ENCODE peak calls at places on chromosome 20, in seven cellular contexts. C, J, O, R, Q, L and F are unnamed samples.

GRCh38 chr20:11395581-11395980 is 522.1 kb upstream of the BTBD3 start:
- DNase-seq in C (peak), J (no peak), O (no peak), R (peak), Q (no peak), L (no peak), F (no peak)

GRCh38 chr20:24698706-24699206 is 229.3 kb downstream of the SYNDIG1 start:
- DNase-seq in C (no peak), J (no peak), O (no peak), R (no peak), Q (no peak), L (no peak), F (no peak)

GRCh38 chr20:63419299-63419698 is 53.2 kb downstream of the KCNQ2 start:
- DNase-seq in C (no peak), J (no peak), O (no peak), R (no peak), Q (no peak), L (no peak), F (no peak)

GRCh38 chr20:63238491-63239126 is 2.9 kb downstream of the BIRC7 start:
- DNase-seq in C (no peak), J (no peak), O (no peak), R (no peak), Q (no peak), L (no peak), F (no peak)

GRCh38 chr20:58212636-58213035 is 15.8 kb downstream of the ANKRD60 start:
- DNase-seq in C (no peak), J (no peak), O (no peak), R (no peak), Q (no peak), L (no peak), F (no peak)

GRCh38 chr20:21936720-21937380 is 231.4 kb downstream of the PAX1 start:
- DNase-seq in C (no peak), J (no peak), O (no peak), R (no peak), Q (no peak), L (no peak), F (no peak)

GRCh38 chr20:48544402-48545333 is 283.1 kb downstream of the PREX1 start:
- DNase-seq in C (no peak), J (no peak), O (no peak), R (no peak), Q (no peak), L (no peak), F (no peak)

GRCh38 chr20:16475225-16475624 is 98.0 kb downstream of the KIF16B start:
- DNase-seq in C (no peak), J (no peak), O (peak), R (peak), Q (no peak), L (no peak), F (no peak)

GRCh38 chr20:43937586-43937985 is 22.9 kb downstream of the TOX2 start:
- DNase-seq in C (no peak), J (no peak), O (no peak), R (peak), Q (no peak), L (no peak), F (no peak)

GRCh38 chr20:14334306-14334930 is 3.0 kb downstream of the FLRT3 start:
- DNase-seq in C (peak), J (no peak), O (peak), R (peak), Q (peak), L (no peak), F (no peak)

GRCh38 chr20:24478584-24478983 is 9.2 kb downstream of the SYNDIG1 start:
- DNase-seq in C (no peak), J (no peak), O (no peak), R (no peak), Q (no peak), L (no peak), F (no peak)

GRCh38 chr20:60624066-60624465 is 628.0 kb upstream of the CDH4 start:
- DNase-seq in C (no peak), J (no peak), O (no peak), R (no peak), Q (no peak), L (no peak), F (no peak)

GRCh38 chr20:10857362-10858070 is 183.7 kb upstream of the JAG1 start:
- DNase-seq in C (peak), J (no peak), O (no peak), R (peak), Q (peak), L (no peak), F (no peak)

GRCh38 chr20:58174708-58175287 is 53.7 kb downstream of the ANKRD60 start:
- DNase-seq in C (no peak), J (no peak), O (no peak), R (peak), Q (no peak), L (no peak), F (no peak)

DNA sequence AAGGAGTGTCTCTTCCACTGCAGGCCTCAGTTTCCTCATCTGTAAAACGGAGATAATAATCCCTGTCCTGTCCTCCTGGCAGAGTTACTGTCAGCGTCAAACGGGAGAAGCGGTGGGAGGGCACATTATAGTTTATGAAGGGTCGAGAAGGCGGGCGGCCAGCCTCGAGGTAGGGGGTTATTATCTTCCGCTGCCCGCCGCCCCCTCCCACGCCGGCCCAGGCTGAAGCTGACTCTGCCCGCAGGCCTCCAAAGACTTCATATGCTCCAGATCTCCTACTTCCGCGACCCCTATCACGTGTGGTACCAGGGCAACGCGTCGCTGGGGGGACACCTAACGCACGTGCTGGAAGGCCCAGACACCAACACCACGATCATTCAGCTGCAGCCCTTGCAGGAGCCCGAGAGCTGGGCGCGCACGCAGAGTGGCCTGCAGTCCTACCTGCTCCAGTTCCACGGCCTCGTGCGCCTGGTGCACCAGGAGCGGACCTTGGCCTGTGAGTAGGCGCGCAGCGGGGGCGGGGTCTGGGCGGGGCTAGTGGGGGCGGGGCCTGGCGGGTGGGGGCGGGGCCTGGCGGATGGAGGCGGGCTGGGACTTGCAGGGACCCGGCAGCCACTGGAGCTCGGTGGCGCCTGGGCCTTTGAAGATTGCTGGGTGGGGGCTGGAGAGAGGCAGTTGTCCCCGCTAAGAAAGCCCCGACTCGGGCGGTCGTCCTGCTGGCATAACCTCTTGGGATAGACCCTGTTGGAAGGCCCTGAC is 2.8 kb downstream of the PROCR start:
- DNase-seq in C (no peak), J (no peak), O (no peak), R (peak), Q (no peak), L (no peak), F (no peak)
- H3K4me3 ChIP-seq in C (no peak), J (no peak), O (no peak), R (peak), Q (no peak), L (no peak), F (no peak)

DNA sequence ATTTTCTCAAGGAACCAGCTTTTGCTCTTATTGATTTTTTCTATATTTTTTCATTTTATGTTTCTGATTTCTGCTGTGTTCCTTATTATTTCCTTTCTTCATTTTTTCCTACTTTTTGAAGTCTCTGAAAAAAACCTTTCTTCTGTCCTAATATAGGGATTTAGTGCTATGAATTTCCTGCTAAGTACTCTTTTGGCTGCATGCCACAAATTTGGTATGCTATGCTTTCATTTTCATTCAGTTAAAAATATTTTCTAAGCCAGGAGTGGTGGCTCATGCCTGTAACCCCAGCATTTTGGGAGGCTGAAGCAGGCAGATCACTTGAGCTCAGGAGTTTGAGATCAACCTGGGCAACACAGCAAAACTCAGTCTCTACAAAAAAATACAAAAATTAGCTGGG is 30.6 kb downstream of the SIRPD start:
- DNase-seq in C (peak), J (no peak), O (no peak), R (peak), Q (no peak), L (no peak), F (no peak)
- H3K4me3 ChIP-seq in C (no peak), J (no peak), O (no peak), R (no peak), Q (no peak), L (no peak), F (no peak)

GRCh38 chr20:3678893-3679720 is 2.7 kb downstream of the ADAM33 start:
- DNase-seq in C (no peak), J (no peak), O (peak), R (no peak), Q (no peak), L (no peak), F (no peak)

GRCh38 chr20:3678198-3678597 is 3.6 kb downstream of the ADAM33 start:
- DNase-seq in C (no peak), J (no peak), O (no peak), R (no peak), Q (no peak), L (no peak), F (no peak)

GRCh38 chr20:3681352-3681930 is 369 bp downstream of the ADAM33 start:
- DNase-seq in C (no peak), J (no peak), O (no peak), R (no peak), Q (no peak), L (no peak), F (no peak)

GRCh38 chr20:3680701-3681351 is 984 bp downstream of the ADAM33 start:
- DNase-seq in C (no peak), J (no peak), O (no peak), R (peak), Q (no peak), L (no peak), F (no peak)

DNA sequence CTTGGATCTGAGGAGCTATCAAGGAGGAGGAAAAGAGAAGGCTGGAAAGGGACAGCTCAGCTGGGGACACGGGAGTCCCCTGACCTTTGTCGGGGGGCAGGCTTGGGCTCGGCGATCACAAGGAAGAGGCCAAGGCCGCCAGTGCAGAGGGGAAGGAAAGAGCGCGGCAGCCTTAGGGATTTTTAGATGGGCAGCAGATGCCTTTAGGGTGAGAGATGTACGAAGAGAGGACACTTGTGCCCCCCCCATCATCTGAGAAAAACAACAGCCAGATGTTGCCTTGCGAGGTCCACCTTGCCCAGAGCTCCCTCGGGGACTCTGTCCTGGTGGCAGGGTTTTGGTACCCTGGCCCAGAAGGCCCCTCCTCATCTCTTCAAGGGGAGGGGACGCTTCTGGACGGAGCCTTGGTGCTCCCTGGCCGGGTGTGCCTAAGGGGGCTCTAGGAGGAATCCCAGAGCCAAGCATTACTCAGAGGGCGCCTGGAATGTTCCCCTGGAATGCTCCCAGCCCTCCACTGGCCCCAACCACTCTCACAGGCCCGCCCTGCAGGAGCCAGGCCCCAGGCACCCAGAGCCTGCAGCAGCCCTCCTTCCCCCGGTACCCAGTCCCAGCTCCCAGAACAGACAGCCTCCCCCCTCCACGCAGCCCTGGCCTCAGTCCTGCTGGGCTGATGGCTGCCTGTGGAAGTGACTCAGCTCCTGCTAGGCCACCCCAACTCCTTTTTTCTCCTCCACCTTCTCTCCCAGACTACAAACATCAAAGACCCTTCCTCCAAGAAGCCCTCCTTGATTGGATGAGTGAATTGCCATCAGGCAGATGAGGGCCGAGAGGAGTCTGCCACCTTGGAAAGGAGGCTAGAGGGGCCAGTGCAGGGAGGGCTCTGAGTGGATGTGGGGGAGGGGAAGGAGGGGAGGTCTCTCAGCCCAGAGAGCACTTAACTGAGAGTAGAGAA is 1.8 kb downstream of the ADAM33 start:
- DNase-seq in C (peak), J (no peak), O (peak), R (peak), Q (no peak), L (no peak), F (no peak)
- H3K4me3 ChIP-seq in C (peak), J (peak), O (peak), R (peak), Q (no peak), L (no peak), F (no peak)

DNA sequence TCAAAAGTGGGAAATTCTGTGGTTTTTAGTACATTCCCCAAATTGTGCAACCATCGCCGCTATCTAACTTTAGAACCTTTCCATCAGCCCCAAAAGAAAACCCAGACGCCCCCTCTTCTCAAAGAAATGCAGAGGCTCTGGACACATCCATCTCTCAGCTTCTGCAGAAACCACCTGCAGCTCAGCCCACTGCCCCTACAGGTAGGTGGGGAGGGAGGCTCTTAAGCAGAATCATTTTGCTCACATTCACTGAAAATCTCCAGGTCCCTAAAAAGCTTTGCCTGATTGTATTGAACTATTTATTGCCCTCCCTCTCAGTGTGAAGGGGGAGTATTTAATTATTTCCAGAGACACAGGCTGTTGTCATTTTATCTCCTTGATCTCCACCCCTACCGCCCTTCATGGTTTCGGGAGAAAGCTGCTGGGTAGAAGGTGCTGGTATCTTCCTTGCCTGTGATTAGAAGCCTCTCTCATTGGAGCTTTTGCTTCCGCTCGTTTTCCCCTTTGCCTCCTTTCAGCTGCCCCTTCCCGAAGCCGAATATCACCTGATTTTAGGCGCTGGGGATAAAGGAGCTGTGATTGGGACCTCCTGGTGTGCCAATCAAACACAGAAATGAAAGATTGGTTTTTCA is 68.8 kb upstream of the KCNG1 start:
- DNase-seq in C (no peak), J (no peak), O (no peak), R (peak), Q (no peak), L (no peak), F (no peak)
- H3K4me3 ChIP-seq in C (no peak), J (no peak), O (no peak), R (no peak), Q (no peak), L (no peak), F (no peak)